ENCODE peak calls at places on chromosomes 13 and 19, in nine cellular contexts. One of them, this sample, is unnamed.

GRCh38 chr13:95948646-95949045 is 104.6 kb downstream of the UGGT2 start:
- DNase-seq in mucosa of descending colon: no peak
- DNase-seq in IMR-90: peak
- DNase-seq in CD8-positive, alpha-beta T cell: no peak
- DNase-seq in keratinocyte: no peak
- DNase-seq in dorsolateral prefrontal cortex: no peak
- DNase-seq in tibial artery: no peak
- DNase-seq in body of pancreas: no peak
- DNase-seq in Caco-2: no peak
- DNase-seq in this sample: no peak

GRCh38 chr19:13935765-13936486 is 2.3 kb downstream of the PODNL1 start:
- DNase-seq in mucosa of descending colon: no peak
- DNase-seq in IMR-90: no peak
- DNase-seq in keratinocyte: no peak
- DNase-seq in body of pancreas: no peak
- DNase-seq in CD8-positive, alpha-beta T cell: no peak
- DNase-seq in dorsolateral prefrontal cortex: no peak
- DNase-seq in tibial artery: no peak
- DNase-seq in Caco-2: no peak
- DNase-seq in this sample: no peak

GRCh38 chr19:42433503-42434260 is 6.5 kb upstream of the LIPE start:
- DNase-seq in Caco-2: peak
- DNase-seq in IMR-90: peak
- DNase-seq in CD8-positive, alpha-beta T cell: peak
- DNase-seq in keratinocyte: no peak
- DNase-seq in body of pancreas: peak
- DNase-seq in mucosa of descending colon: peak
- DNase-seq in tibial artery: no peak
- DNase-seq in dorsolateral prefrontal cortex: peak
- DNase-seq in this sample: no peak

GRCh38 chr19:16355293-16356043 is 30.8 kb downstream of the KLF2 start:
- DNase-seq in IMR-90: no peak
- DNase-seq in Caco-2: no peak
- DNase-seq in dorsolateral prefrontal cortex: no peak
- DNase-seq in mucosa of descending colon: no peak
- DNase-seq in CD8-positive, alpha-beta T cell: no peak
- DNase-seq in keratinocyte: no peak
- DNase-seq in tibial artery: no peak
- DNase-seq in body of pancreas: no peak
- DNase-seq in this sample: no peak

GRCh38 chr13:79593121-79593520 is 112.2 kb downstream of the NDFIP2 start:
- DNase-seq in CD8-positive, alpha-beta T cell: no peak
- DNase-seq in body of pancreas: no peak
- DNase-seq in keratinocyte: no peak
- DNase-seq in mucosa of descending colon: no peak
- DNase-seq in IMR-90: no peak
- DNase-seq in Caco-2: no peak
- DNase-seq in tibial artery: no peak
- DNase-seq in dorsolateral prefrontal cortex: no peak
- DNase-seq in this sample: no peak

GRCh38 chr19:4914736-4915501 is 5.6 kb downstream of the UHRF1 start:
- DNase-seq in dorsolateral prefrontal cortex: no peak
- DNase-seq in Caco-2: peak
- DNase-seq in CD8-positive, alpha-beta T cell: peak
- DNase-seq in keratinocyte: peak
- DNase-seq in IMR-90: peak
- DNase-seq in mucosa of descending colon: peak
- DNase-seq in tibial artery: no peak
- DNase-seq in body of pancreas: no peak
- DNase-seq in this sample: peak

GRCh38 chr19:47066376-47067214 is 18.2 kb upstream of the TMEM160 start:
- DNase-seq in mucosa of descending colon: no peak
- DNase-seq in CD8-positive, alpha-beta T cell: no peak
- DNase-seq in tibial artery: no peak
- DNase-seq in Caco-2: no peak
- DNase-seq in IMR-90: no peak
- DNase-seq in body of pancreas: no peak
- DNase-seq in keratinocyte: no peak
- DNase-seq in dorsolateral prefrontal cortex: no peak
- DNase-seq in this sample: no peak

GRCh38 chr19:11535792-11536595 is 2.7 kb upstream of the CNN1 start:
- DNase-seq in CD8-positive, alpha-beta T cell: peak
- DNase-seq in body of pancreas: peak
- DNase-seq in dorsolateral prefrontal cortex: peak
- DNase-seq in Caco-2: peak
- DNase-seq in tibial artery: peak
- DNase-seq in mucosa of descending colon: peak
- DNase-seq in keratinocyte: no peak
- DNase-seq in IMR-90: peak
- DNase-seq in this sample: no peak

GRCh38 chr13:110811751-110812110 is 98.2 kb downstream of the ING1 start:
- DNase-seq in tibial artery: no peak
- DNase-seq in keratinocyte: no peak
- DNase-seq in mucosa of descending colon: no peak
- DNase-seq in CD8-positive, alpha-beta T cell: no peak
- DNase-seq in IMR-90: no peak
- DNase-seq in Caco-2: no peak
- DNase-seq in dorsolateral prefrontal cortex: no peak
- DNase-seq in body of pancreas: no peak
- DNase-seq in this sample: no peak

GRCh38 chr13:110812111-110812868 is 98.8 kb downstream of the ING1 start:
- DNase-seq in body of pancreas: no peak
- DNase-seq in CD8-positive, alpha-beta T cell: no peak
- DNase-seq in dorsolateral prefrontal cortex: no peak
- DNase-seq in keratinocyte: no peak
- DNase-seq in mucosa of descending colon: no peak
- DNase-seq in IMR-90: no peak
- DNase-seq in tibial artery: peak
- DNase-seq in Caco-2: no peak
- DNase-seq in this sample: no peak

GRCh38 chr13:110812869-110813645 is 99.6 kb downstream of the ING1 start:
- DNase-seq in IMR-90: no peak
- DNase-seq in Caco-2: no peak
- DNase-seq in tibial artery: peak
- DNase-seq in CD8-positive, alpha-beta T cell: no peak
- DNase-seq in mucosa of descending colon: no peak
- DNase-seq in body of pancreas: no peak
- DNase-seq in dorsolateral prefrontal cortex: no peak
- DNase-seq in keratinocyte: no peak
- DNase-seq in this sample: no peak

GRCh38 chr13:110815471-110816204 is 99.2 kb downstream of the ANKRD10 start:
- DNase-seq in dorsolateral prefrontal cortex: no peak
- DNase-seq in CD8-positive, alpha-beta T cell: no peak
- DNase-seq in body of pancreas: no peak
- DNase-seq in Caco-2: no peak
- DNase-seq in mucosa of descending colon: peak
- DNase-seq in tibial artery: peak
- DNase-seq in keratinocyte: no peak
- DNase-seq in IMR-90: no peak
- DNase-seq in this sample: no peak

DNA sequence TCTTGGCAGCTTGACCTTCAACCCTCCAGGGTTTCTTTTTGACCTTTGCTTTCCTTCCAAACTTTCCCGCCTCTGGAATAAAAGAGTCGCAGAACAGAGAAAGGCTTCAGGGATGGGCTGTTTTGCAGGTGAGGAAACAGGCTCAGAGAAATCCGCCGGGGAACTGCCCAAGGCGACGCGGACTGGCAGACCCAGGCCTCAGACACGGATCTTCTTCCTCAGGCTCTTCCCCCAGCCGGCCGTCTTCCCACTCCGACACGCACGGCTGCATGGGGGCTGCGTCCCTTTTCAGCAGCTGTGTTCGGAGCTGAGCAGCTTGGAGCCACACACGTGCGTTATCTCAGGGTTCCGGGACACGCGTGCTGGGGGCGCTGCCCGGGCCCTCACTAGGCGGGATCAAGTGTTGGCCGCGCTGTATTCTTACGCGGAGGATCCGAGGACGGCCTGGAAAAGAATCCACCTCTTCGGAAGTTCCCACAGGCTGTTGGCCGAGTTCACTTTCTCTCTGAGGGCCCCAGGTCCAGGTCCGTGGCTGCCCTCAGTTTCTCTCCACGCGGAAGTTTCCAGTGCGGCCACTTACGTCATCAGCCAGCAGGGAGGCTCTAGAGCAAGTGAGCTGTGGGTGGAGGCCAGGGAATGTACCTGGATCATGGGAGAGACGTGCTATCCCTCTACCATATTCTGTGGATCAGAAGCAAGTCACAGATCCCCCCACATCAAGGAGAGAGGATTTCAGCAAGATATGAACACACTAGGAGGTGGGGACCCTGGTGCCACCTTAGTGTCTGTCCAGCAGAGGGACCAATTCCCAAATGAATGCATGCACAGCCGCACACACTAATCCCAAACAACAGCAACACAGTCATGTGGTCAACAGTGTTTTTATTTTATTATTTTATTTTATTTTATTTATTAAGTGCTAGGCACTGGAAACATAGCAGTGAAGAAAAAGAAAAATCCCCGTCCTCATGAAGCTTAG is 100.4 kb downstream of the ING1 start:
- DNase-seq in body of pancreas: no peak
- DNase-seq in dorsolateral prefrontal cortex: no peak
- DNase-seq in tibial artery: peak
- DNase-seq in IMR-90: no peak
- DNase-seq in Caco-2: no peak
- DNase-seq in keratinocyte: no peak
- DNase-seq in mucosa of descending colon: no peak
- DNase-seq in CD8-positive, alpha-beta T cell: no peak
- DNase-seq in this sample: no peak
- TF ChIP-seq CTCF in body of pancreas: no peak
- TF ChIP-seq CTCF in dorsolateral prefrontal cortex: no peak
- TF ChIP-seq CTCF in tibial artery: no peak
- TF ChIP-seq CTCF in IMR-90: no peak
- TF ChIP-seq CTCF in Caco-2: peak
- TF ChIP-seq CTCF in keratinocyte: peak
- TF ChIP-seq CTCF in mucosa of descending colon: no peak
- TF ChIP-seq CTCF in CD8-positive, alpha-beta T cell: no peak
- TF ChIP-seq CTCF in this sample: no peak

GRCh38 chr13:47420568-47420967 is 523.7 kb upstream of the HTR2A start:
- DNase-seq in CD8-positive, alpha-beta T cell: no peak
- DNase-seq in tibial artery: no peak
- DNase-seq in IMR-90: peak
- DNase-seq in body of pancreas: no peak
- DNase-seq in mucosa of descending colon: no peak
- DNase-seq in keratinocyte: no peak
- DNase-seq in dorsolateral prefrontal cortex: no peak
- DNase-seq in Caco-2: no peak
- DNase-seq in this sample: no peak
- H3K4me3 ChIP-seq in CD8-positive, alpha-beta T cell: no peak
- H3K4me3 ChIP-seq in tibial artery: no peak
- H3K4me3 ChIP-seq in IMR-90: no peak
- H3K4me3 ChIP-seq in body of pancreas: no peak
- H3K4me3 ChIP-seq in mucosa of descending colon: no peak
- H3K4me3 ChIP-seq in keratinocyte: no peak
- H3K4me3 ChIP-seq in dorsolateral prefrontal cortex: no peak
- H3K4me3 ChIP-seq in Caco-2: no peak
- H3K4me3 ChIP-seq in this sample: no peak

GRCh38 chr13:46665630-46666482 is 112.9 kb downstream of the LRCH1 start:
- DNase-seq in IMR-90: no peak
- DNase-seq in CD8-positive, alpha-beta T cell: no peak
- DNase-seq in Caco-2: no peak
- DNase-seq in keratinocyte: no peak
- DNase-seq in body of pancreas: no peak
- DNase-seq in mucosa of descending colon: no peak
- DNase-seq in tibial artery: no peak
- DNase-seq in dorsolateral prefrontal cortex: no peak
- DNase-seq in this sample: no peak

GRCh38 chr13:46665243-46665629 is 112.3 kb downstream of the LRCH1 start:
- DNase-seq in body of pancreas: no peak
- DNase-seq in CD8-positive, alpha-beta T cell: no peak
- DNase-seq in mucosa of descending colon: no peak
- DNase-seq in tibial artery: no peak
- DNase-seq in dorsolateral prefrontal cortex: no peak
- DNase-seq in Caco-2: no peak
- DNase-seq in IMR-90: no peak
- DNase-seq in keratinocyte: no peak
- DNase-seq in this sample: no peak

GRCh38 chr13:46668302-46668720 is 115.3 kb downstream of the LRCH1 start:
- DNase-seq in CD8-positive, alpha-beta T cell: no peak
- DNase-seq in keratinocyte: no peak
- DNase-seq in IMR-90: peak
- DNase-seq in tibial artery: no peak
- DNase-seq in mucosa of descending colon: peak
- DNase-seq in body of pancreas: peak
- DNase-seq in Caco-2: no peak
- DNase-seq in dorsolateral prefrontal cortex: peak
- DNase-seq in this sample: peak

GRCh38 chr13:46667687-46668281 is 114.8 kb downstream of the LRCH1 start:
- DNase-seq in keratinocyte: no peak
- DNase-seq in mucosa of descending colon: no peak
- DNase-seq in IMR-90: no peak
- DNase-seq in dorsolateral prefrontal cortex: no peak
- DNase-seq in body of pancreas: no peak
- DNase-seq in tibial artery: no peak
- DNase-seq in Caco-2: no peak
- DNase-seq in CD8-positive, alpha-beta T cell: no peak
- DNase-seq in this sample: no peak

DNA sequence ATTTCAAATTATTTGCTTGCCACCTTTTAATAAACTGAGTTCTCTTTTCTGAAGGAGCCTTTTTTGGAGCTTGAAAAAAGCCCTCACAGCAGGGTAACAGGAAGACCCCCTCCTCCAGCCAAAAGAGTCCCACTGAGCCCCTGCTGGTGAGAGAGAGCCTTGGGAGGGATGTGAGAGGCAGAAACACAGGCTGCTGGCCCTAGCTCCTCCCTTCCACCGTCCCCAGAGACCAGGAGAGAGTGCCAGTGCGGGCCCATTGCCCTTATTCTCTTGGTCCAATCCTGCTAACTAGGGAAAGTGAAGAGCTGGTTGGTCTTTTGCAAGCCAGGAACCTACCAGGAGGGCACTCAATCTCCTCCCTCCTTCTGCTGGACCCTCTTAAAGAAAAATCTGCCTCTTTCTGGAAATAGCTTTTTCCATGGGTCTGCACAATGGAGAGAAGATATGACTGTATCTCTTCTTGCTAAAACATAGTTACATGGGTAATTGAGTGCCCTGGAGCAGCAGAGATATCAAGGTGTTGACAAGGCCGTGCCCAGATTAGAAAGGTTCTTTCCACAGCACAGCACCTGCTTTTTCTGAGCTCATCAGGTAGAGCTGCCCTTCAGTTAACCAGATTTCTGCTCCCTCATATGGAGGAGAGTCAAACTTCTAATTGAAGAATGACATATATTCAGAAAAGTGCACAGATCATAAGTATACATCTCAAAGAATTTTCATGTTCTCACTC is 113.9 kb downstream of the LRCH1 start:
- DNase-seq in body of pancreas: peak
- DNase-seq in dorsolateral prefrontal cortex: no peak
- DNase-seq in IMR-90: no peak
- DNase-seq in Caco-2: no peak
- DNase-seq in keratinocyte: no peak
- DNase-seq in mucosa of descending colon: no peak
- DNase-seq in CD8-positive, alpha-beta T cell: no peak
- DNase-seq in tibial artery: peak
- DNase-seq in this sample: no peak
- TF ChIP-seq CTCF in body of pancreas: no peak
- TF ChIP-seq CTCF in dorsolateral prefrontal cortex: no peak
- TF ChIP-seq CTCF in IMR-90: no peak
- TF ChIP-seq CTCF in Caco-2: no peak
- TF ChIP-seq CTCF in keratinocyte: no peak
- TF ChIP-seq CTCF in mucosa of descending colon: no peak
- TF ChIP-seq CTCF in CD8-positive, alpha-beta T cell: no peak
- TF ChIP-seq CTCF in tibial artery: peak
- TF ChIP-seq CTCF in this sample: no peak

GRCh38 chr13:75479102-75479501 is 2.9 kb downstream of the TBC1D4 start:
- DNase-seq in mucosa of descending colon: no peak
- DNase-seq in dorsolateral prefrontal cortex: no peak
- DNase-seq in tibial artery: no peak
- DNase-seq in body of pancreas: no peak
- DNase-seq in IMR-90: no peak
- DNase-seq in Caco-2: no peak
- DNase-seq in CD8-positive, alpha-beta T cell: no peak
- DNase-seq in keratinocyte: no peak
- DNase-seq in this sample: no peak

GRCh38 chr13:75482820-75483079 is 781 bp upstream of the TBC1D4 start:
- DNase-seq in keratinocyte: no peak
- DNase-seq in Caco-2: no peak
- DNase-seq in tibial artery: no peak
- DNase-seq in mucosa of descending colon: no peak
- DNase-seq in dorsolateral prefrontal cortex: no peak
- DNase-seq in body of pancreas: no peak
- DNase-seq in IMR-90: no peak
- DNase-seq in CD8-positive, alpha-beta T cell: no peak
- DNase-seq in this sample: no peak

GRCh38 chr13:75481176-75482069 is 546 bp downstream of the TBC1D4 start:
- DNase-seq in keratinocyte: no peak
- DNase-seq in Caco-2: peak
- DNase-seq in body of pancreas: peak
- DNase-seq in IMR-90: no peak
- DNase-seq in tibial artery: peak
- DNase-seq in CD8-positive, alpha-beta T cell: no peak
- DNase-seq in dorsolateral prefrontal cortex: no peak
- DNase-seq in mucosa of descending colon: peak
- DNase-seq in this sample: no peak

GRCh38 chr13:75482070-75482819 is at the start of gene TBC1D4:
- DNase-seq in CD8-positive, alpha-beta T cell: peak
- DNase-seq in tibial artery: peak
- DNase-seq in body of pancreas: peak
- DNase-seq in dorsolateral prefrontal cortex: peak
- DNase-seq in keratinocyte: no peak
- DNase-seq in mucosa of descending colon: peak
- DNase-seq in Caco-2: peak
- DNase-seq in IMR-90: peak
- DNase-seq in this sample: peak

DNA sequence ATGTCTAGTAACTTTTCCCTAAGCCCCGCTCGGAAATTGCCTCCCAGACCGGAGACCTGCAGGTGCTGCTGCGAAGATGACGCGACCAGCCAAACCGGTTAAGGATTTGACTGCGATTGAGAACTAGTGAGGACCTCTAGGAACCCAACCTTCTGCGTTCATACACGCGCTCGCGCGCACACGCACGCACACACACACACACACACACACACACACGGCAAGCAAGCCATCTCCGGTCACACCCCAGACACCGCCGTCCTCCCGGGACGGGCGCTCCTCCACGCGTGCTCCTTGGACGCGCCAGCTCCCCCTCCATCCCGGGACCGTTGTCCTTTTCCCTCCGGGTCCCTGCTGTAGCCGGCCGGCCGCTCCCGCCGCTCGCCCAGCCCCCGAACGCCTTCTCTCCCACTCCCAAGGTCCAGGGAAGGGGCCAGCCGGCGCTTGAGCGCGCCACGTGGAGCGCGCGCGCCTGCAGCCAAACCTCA is 1.2 kb downstream of the TBC1D4 start:
- DNase-seq in keratinocyte: no peak
- DNase-seq in CD8-positive, alpha-beta T cell: no peak
- DNase-seq in Caco-2: peak
- DNase-seq in body of pancreas: peak
- DNase-seq in mucosa of descending colon: peak
- DNase-seq in IMR-90: peak
- DNase-seq in tibial artery: peak
- DNase-seq in dorsolateral prefrontal cortex: no peak
- DNase-seq in this sample: no peak
- H3K4me3 ChIP-seq in keratinocyte: peak
- H3K4me3 ChIP-seq in CD8-positive, alpha-beta T cell: no peak
- H3K4me3 ChIP-seq in Caco-2: peak
- H3K4me3 ChIP-seq in body of pancreas: peak
- H3K4me3 ChIP-seq in mucosa of descending colon: peak
- H3K4me3 ChIP-seq in IMR-90: peak
- H3K4me3 ChIP-seq in tibial artery: peak
- H3K4me3 ChIP-seq in dorsolateral prefrontal cortex: peak
- H3K4me3 ChIP-seq in this sample: peak

This sample was measured in AG09309.